ENCODE peak calls at places on chromosomes 2 and 18, in five cellular contexts. F is K562, D is IMR-90, H is SK-N-SH, I is GM12878. Y is an unnamed sample.

GRCh38 chr2:47236503-47237215 is 81.6 kb upstream of the STPG4 start:
- DNase-seq in F (no peak), D (peak; percentile 17), H (no peak), I (no peak), Y (no peak)

GRCh38 chr18:71878226-71878625 is 665.9 kb downstream of the CBLN2 start:
- DNase-seq in F (no peak), D (no peak), H (no peak), I (no peak), Y (no peak)

GRCh38 chr2:222651721-222652420 is 4.0 kb downstream of the FARSB start:
- DNase-seq in F (no peak), D (peak; percentile 28), H (no peak), I (no peak), Y (no peak)

GRCh38 chr2:222774941-222775340 is 85.9 kb upstream of the ACSL3 start:
- DNase-seq in F (no peak), D (no peak), H (no peak), I (no peak), Y (peak; percentile 26)

GRCh38 chr2:72109291-72109690 is 38.4 kb downstream of the CYP26B1 start:
- DNase-seq in F (no peak), D (no peak), H (no peak), I (no peak), Y (no peak)

GRCh38 chr2:3488768-3489448 is 30.4 kb downstream of the ADI1 start:
- DNase-seq in F (peak; percentile 12), D (no peak), H (peak; percentile 48), I (no peak), Y (no peak)

GRCh38 chr2:147026664-147027278 is 818.1 kb upstream of the ACVR2A start:
- DNase-seq in F (no peak), D (peak; percentile 68), H (no peak), I (no peak), Y (no peak)

GRCh38 chr2:100561191-100561590 is 1.6 kb upstream of the PDCL3 start:
- DNase-seq in F (no peak), D (no peak), H (no peak), I (no peak), Y (no peak)

GRCh38 chr2:172461591-172462392 is 34.4 kb downstream of the ITGA6 start:
- DNase-seq in F (peak; percentile 70), D (peak; percentile 34), H (peak; percentile 69), I (no peak), Y (peak; percentile 35)

GRCh38 chr18:56257215-56257614 is 381.2 kb downstream of the TXNL1 start:
- DNase-seq in F (no peak), D (peak; percentile 96), H (no peak), I (peak; percentile 28), Y (peak; percentile 10)

GRCh38 chr2:154591294-154591693 is 107.2 kb upstream of the KCNJ3 start:
- DNase-seq in F (no peak), D (no peak), H (no peak), I (no peak), Y (no peak)

GRCh38 chr2:9030882-9031645 is 27.6 kb upstream of the MBOAT2 start:
- DNase-seq in F (no peak), D (peak; percentile 52), H (no peak), I (no peak), Y (no peak)

GRCh38 chr18:27695509-27695908 is 481.4 kb downstream of the CDH2 start:
- DNase-seq in F (no peak), D (no peak), H (no peak), I (no peak), Y (no peak)

GRCh38 chr18:32373995-32374394 is 96.7 kb downstream of the GAREM1 start:
- DNase-seq in F (no peak), D (peak; percentile 52), H (no peak), I (no peak), Y (no peak)

GRCh38 chr2:74760875-74761630 is 72.9 kb upstream of the HK2 start:
- DNase-seq in F (no peak), D (no peak), H (no peak), I (no peak), Y (no peak)

GRCh38 chr18:78871631-78872030 is 108.0 kb upstream of the SALL3 start:
- DNase-seq in F (no peak), D (no peak), H (no peak), I (no peak), Y (no peak)

GRCh38 chr2:219171231-219171651 is 1.4 kb upstream of the SLC23A3 start:
- DNase-seq in F (peak; percentile 59), D (peak; percentile 86), H (peak; percentile 73), I (no peak), Y (peak; percentile 61)

DNA sequence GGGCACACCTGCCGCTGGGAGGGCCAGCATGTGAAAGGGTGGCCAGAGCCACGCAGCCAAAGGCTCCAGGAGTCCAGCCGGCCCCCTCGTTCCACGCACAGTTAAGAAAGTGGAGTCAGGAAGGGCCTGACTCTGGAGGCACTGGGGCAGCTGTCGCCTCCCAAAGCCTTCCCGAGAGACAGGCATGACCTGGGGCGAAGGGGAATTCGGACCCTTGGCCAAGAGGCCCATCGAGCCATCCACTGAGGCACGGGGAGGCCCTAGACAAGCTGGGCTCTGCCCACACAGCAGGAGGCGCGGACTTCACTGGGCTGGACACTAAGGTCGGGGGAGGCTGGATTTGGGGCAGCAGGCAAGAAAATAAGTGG is 38.5 kb upstream of the SNED1 start:
- DNase-seq in F (no peak), D (no peak), H (no peak), I (no peak), Y (no peak)
- TF ChIP-seq RCOR1 in F (no peak), D (no peak), H (no peak), I (no peak), Y (no peak)

DNA sequence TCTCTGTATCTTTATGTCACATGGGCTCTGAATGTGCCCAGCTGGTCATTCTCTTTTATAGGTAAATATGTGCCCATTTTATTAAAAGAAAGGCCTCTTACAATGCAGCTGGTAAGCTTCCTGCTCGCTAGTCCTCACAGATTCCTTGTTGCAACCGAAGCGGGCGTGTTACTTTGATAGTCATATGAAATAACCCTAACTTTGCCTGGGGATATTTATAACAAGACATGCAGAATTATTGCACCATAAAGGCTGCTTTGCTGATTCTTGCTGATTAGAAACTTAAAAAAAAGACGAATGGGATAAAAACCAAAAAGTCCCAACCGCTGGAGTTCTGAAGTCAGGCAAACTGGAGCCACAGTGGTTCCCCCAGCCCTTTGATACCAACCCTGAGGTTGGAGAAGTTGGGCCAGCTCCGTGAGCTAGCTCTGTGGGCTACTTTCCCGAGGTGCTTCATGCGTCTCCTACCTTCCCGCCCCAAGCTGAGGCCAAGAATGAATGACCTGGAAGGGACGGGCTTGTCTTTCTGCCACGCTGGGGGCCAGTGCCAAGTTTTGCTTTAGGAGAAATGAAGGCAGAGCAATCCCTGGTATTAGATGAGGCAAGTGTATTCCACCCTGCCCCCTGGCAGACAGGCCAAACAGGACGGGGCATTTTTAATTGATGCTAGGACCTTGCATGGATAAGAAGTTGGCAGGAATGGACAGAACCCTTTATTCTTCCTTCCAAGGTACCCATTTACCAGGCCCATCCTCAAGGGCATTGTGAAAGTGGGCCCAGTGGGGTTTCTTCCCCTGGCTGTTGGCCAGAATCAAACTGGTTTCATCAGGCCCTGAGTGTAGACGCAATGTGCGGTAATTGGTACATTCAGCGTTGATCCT is 140.4 kb downstream of the KCTD1 start:
- DNase-seq in F (no peak), D (no peak), H (no peak), I (no peak), Y (no peak)
- TF ChIP-seq RCOR1 in F (no peak), D (no peak), H (no peak), I (no peak), Y (no peak)

DNA sequence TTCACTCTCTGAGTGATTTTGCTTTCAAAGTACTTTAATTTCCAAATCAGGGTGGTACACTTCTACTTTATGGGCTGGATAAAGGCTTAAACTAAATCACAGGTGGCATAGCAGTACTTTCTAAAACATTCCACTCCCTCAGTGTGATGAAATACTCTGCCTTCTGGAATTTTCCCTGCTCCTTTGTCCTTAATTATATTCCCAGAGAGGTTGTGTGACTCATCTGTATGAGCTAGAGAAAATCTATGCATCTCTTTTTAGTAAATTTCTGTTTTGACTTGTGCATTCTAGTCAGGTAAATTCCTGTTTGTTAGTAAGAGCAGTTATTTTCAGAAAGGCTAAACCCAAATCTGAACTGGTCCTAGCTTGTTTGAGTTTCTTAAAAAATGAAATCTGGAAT is 29.0 kb upstream of the PLA2R1 start:
- DNase-seq in F (no peak), D (peak; percentile 54), H (no peak), I (no peak), Y (no peak)
- TF ChIP-seq RCOR1 in F (no peak), D (no peak), H (no peak), I (no peak), Y (no peak)

DNA sequence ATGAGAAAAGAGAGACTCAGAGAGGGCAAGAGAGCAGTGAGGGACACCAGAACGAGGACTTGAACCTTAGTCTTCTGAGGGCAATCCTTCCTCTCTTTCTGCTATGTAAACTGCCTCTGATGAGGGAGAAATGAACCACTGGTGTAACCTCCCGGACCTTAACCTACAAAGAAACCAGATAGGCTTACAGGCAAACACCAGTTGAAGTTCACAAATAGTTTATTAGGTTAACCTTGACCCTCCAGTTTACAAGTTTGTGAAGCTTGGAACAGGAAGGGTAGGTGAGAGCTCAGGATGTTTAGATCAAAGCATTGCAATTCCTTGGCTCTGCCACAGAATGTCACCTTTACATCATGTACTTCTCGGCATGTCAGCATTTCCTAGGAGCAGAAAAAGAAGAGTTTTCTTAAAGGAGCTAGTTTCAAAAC is 486.4 kb upstream of the SPRED2 start:
- DNase-seq in F (peak; percentile 10), D (no peak), H (no peak), I (no peak), Y (no peak)
- TF ChIP-seq RCOR1 in F (no peak), D (no peak), H (no peak), I (no peak), Y (no peak)

GRCh38 chr2:138716183-138716582 is 64.0 kb downstream of the NXPH2 start:
- DNase-seq in F (peak; percentile 7), D (no peak), H (no peak), I (no peak), Y (no peak)
- TF ChIP-seq RCOR1 in F (no peak), D (no peak), H (no peak), I (no peak), Y (no peak)

DNA sequence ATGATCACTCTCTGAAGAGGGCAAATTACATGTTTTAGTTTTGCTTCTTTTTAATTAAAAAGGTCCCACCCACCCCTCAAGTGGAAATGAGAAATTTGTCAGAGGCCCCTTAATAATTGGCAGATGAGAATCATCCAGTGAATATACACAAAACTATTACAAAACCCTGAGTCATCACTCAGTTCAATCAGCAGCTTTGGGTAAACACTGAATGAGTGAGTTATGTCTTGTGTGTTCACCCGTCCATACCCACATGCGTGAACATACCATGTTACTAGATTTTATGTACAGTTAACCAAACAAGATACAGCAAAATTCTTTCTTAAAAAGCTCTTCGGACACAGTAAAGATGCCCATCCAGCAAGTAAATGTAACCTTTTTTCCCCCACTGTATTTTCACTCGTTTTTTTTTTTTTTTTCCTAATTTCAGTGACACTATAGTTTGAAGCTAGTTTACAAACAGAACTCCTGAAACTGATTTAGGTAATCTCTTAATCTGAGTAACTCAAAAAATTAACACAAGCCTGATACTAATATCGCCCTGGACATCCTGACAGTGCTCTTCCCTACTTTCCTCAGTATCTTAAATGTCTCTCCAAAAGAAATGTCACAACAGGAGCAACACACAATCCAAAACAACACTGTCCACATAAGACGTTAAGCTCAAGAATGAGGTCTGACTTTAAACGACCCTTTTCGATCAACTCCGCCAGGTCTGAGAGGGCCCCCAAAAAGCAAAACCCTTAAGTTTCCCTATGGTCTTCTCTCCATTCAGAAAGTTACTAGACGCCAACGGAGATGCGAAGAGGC is 1.3 kb downstream of the PSME4 start:
- DNase-seq in F (peak; percentile 72), D (peak; percentile 80), H (peak; percentile 16), I (no peak), Y (peak; percentile 81)
- TF ChIP-seq RCOR1 in F (no peak), D (no peak), H (no peak), I (no peak), Y (no peak)